ENCODE peak calls at places on chromosome 12, in nine cellular contexts. E is suprapubic skin, A is spleen, Q is stomach, D is GM12892, B is endothelial cell of umbilical vein, K is upper lobe of left lung, J is HCT116, P is vagina. L is an unnamed sample.

GRCh38 chr12:1504304-1505150 is 89.9 kb downstream of the FBXL14 start:
- DNase-seq in B (no peak), A (no peak), P (peak), Q (no peak), J (no peak), D (no peak), K (no peak), E (no peak), L (no peak)

GRCh38 chr12:113154351-113154973 is 4.9 kb downstream of the CFAP73 start:
- DNase-seq in Q (no peak), D (no peak), K (no peak), B (peak), J (no peak), A (no peak), P (no peak), E (no peak), L (no peak)

GRCh38 chr12:98352835-98353234 is 162.6 kb upstream of the TMPO start:
- DNase-seq in D (no peak), Q (no peak), A (no peak), B (no peak), J (no peak), K (no peak), P (no peak), E (no peak), L (no peak)

GRCh38 chr12:130911933-130912332 is 40.1 kb downstream of the RAN start:
- DNase-seq in A (no peak), P (no peak), Q (no peak), B (no peak), J (no peak), E (no peak), D (no peak), K (no peak), L (no peak)

GRCh38 chr12:88516811-88517210 is 63.5 kb downstream of the KITLG start:
- DNase-seq in A (no peak), K (no peak), B (no peak), P (no peak), J (no peak), Q (no peak), E (no peak), D (no peak), L (no peak)

GRCh38 chr12:114655934-114656697 is 27.9 kb downstream of the TBX3 start:
- DNase-seq in P (no peak), E (no peak), K (no peak), Q (no peak), J (peak), A (no peak), D (no peak), B (peak), L (peak)

GRCh38 chr12:116183741-116184141 is 93.8 kb downstream of the MED13L start:
- DNase-seq in K (no peak), E (no peak), Q (no peak), B (peak), A (no peak), P (no peak), D (no peak), J (no peak), L (no peak)

GRCh38 chr12:74889563-74890236 is 319.9 kb downstream of the KCNC2 start:
- DNase-seq in J (peak), K (no peak), E (no peak), B (peak), D (no peak), Q (no peak), P (no peak), A (no peak), L (no peak)

GRCh38 chr12:124995200-124995961 is 1.9 kb downstream of the BRI3BP start:
- DNase-seq in A (no peak), B (no peak), Q (no peak), K (no peak), P (no peak), J (no peak), D (no peak), E (no peak), L (no peak)

GRCh38 chr12:132659146-132659545 is 28.0 kb downstream of the POLE start:
- DNase-seq in J (no peak), P (no peak), D (no peak), E (no peak), K (no peak), B (no peak), A (no peak), Q (no peak), L (no peak)

GRCh38 chr12:98656289-98657101 is 11.4 kb downstream of the APAF1 start:
- DNase-seq in Q (no peak), K (no peak), B (peak), E (no peak), D (no peak), J (no peak), A (no peak), P (no peak), L (no peak)

GRCh38 chr12:49868952-49869815 is 26.3 kb upstream of the BCDIN3D start:
- DNase-seq in B (peak), E (no peak), Q (peak), K (peak), P (no peak), A (peak), D (no peak), J (no peak), L (peak)

GRCh38 chr12:43273467-43273866 is 278.5 kb downstream of the ADAMTS20 start:
- DNase-seq in E (no peak), A (no peak), D (no peak), P (no peak), K (no peak), J (no peak), B (peak), Q (no peak), L (no peak)

GRCh38 chr12:84874125-84874824 is 38.3 kb downstream of the SLC6A15 start:
- DNase-seq in J (peak), E (no peak), Q (no peak), P (no peak), K (no peak), A (no peak), D (no peak), B (peak), L (no peak)

GRCh38 chr12:131831021-131831571 is 2.9 kb downstream of the MMP17 start:
- DNase-seq in E (peak), D (no peak), B (no peak), J (no peak), A (no peak), Q (no peak), K (no peak), P (no peak), L (no peak)

GRCh38 chr12:51848843-51849735 is 571 bp upstream of the FIGNL2 start:
- DNase-seq in A (no peak), B (peak), K (no peak), D (no peak), P (no peak), E (no peak), Q (no peak), J (no peak), L (no peak)

GRCh38 chr12:104555650-104556049 is 98.9 kb downstream of the CHST11 start:
- DNase-seq in E (no peak), B (no peak), J (no peak), P (no peak), A (no peak), K (no peak), D (no peak), Q (no peak), L (peak)

GRCh38 chr12:64373204-64373603 is 17.4 kb downstream of the C12orf56 start:
- DNase-seq in B (no peak), J (no peak), E (no peak), K (no peak), Q (no peak), A (no peak), P (no peak), D (no peak), L (no peak)

GRCh38 chr12:76863811-76864210 is 15.0 kb downstream of the CSRP2 start:
- DNase-seq in D (no peak), J (no peak), A (no peak), E (no peak), K (no peak), Q (no peak), P (no peak), B (no peak), L (no peak)

GRCh38 chr12:15977999-15978398 is 66.9 kb downstream of the DERA start:
- DNase-seq in J (no peak), A (no peak), K (no peak), D (no peak), P (no peak), B (no peak), Q (no peak), E (no peak), L (no peak)

GRCh38 chr12:118359541-118359915 is 13.2 kb downstream of the TAOK3 start:
- DNase-seq in A (no peak), E (no peak), B (no peak), K (peak), D (no peak), Q (no peak), J (no peak), P (no peak), L (no peak)

GRCh38 chr12:48441122-48441521 is 31.2 kb upstream of the ANP32D start:
- DNase-seq in K (no peak), P (no peak), B (peak), A (no peak), E (no peak), J (no peak), D (no peak), Q (no peak), L (no peak)

GRCh38 chr12:18430425-18431048 is 169.2 kb downstream of the PIK3C2G start:
- DNase-seq in Q (peak), K (peak), B (peak), J (peak), P (no peak), D (no peak), A (no peak), E (no peak), L (peak)

GRCh38 chr12:92393504-92393903 is 247.9 kb upstream of the BTG1 start:
- DNase-seq in B (no peak), E (no peak), K (no peak), Q (no peak), J (no peak), D (no peak), P (no peak), A (no peak), L (no peak)

GRCh38 chr12:127688901-127689428 is 578.0 kb upstream of the TMEM132C start:
- DNase-seq in E (no peak), P (no peak), J (no peak), K (no peak), B (no peak), D (no peak), A (no peak), Q (no peak), L (no peak)

GRCh38 chr12:45290218-45290609 is 74.3 kb downstream of the ANO6 start:
- DNase-seq in K (no peak), A (no peak), B (no peak), P (no peak), D (no peak), J (no peak), E (no peak), Q (no peak), L (no peak)
- TF ChIP-seq POLR2AphosphoS5 in K (no peak), A (no peak), B (no peak), P (peak), D (no peak), J (no peak), E (no peak), Q (no peak), L (no peak)

DNA sequence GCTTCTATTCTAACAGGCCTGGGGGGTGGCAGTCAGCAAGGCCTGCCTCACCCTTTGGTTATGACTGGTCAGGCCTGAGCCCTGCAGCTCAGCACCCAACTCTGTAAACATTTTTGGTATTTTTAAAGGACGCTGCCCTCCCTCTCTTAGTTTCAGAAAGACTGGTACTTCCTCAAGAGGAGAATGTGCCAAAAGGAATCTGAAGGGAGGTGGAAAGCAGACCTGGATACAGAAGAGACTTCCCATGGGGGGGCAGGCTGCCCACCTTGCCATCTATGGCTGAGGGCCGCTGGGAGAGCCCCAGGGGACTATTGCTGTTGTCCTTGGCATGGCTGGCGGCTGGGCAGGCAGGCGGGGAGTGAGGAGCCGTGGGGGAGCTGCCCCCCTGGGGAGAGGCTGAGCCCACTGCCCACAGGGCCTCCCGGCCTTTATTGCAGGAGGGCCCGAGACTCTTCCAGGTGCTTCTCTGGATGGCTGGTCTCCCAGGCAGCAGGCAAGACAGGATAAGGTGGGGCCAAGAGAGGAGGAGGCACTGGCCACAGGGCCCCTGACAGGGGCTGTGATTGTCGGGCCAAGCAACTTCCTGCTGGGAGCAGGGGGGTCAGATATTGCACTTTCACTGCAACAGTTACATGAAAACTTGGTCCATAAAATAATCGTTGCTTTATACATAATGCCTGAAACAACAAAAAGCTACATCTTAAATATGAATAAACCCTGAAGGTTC is 3.5 kb downstream of the ARL6IP4 start:
- DNase-seq in P (no peak), E (no peak), Q (no peak), D (no peak), B (peak), A (no peak), K (no peak), J (no peak), L (no peak)
- TF ChIP-seq POLR2A in P (no peak), E (no peak), Q (no peak), D (no peak), B (no peak), A (no peak), K (no peak), J (no peak), L (no peak)

DNA sequence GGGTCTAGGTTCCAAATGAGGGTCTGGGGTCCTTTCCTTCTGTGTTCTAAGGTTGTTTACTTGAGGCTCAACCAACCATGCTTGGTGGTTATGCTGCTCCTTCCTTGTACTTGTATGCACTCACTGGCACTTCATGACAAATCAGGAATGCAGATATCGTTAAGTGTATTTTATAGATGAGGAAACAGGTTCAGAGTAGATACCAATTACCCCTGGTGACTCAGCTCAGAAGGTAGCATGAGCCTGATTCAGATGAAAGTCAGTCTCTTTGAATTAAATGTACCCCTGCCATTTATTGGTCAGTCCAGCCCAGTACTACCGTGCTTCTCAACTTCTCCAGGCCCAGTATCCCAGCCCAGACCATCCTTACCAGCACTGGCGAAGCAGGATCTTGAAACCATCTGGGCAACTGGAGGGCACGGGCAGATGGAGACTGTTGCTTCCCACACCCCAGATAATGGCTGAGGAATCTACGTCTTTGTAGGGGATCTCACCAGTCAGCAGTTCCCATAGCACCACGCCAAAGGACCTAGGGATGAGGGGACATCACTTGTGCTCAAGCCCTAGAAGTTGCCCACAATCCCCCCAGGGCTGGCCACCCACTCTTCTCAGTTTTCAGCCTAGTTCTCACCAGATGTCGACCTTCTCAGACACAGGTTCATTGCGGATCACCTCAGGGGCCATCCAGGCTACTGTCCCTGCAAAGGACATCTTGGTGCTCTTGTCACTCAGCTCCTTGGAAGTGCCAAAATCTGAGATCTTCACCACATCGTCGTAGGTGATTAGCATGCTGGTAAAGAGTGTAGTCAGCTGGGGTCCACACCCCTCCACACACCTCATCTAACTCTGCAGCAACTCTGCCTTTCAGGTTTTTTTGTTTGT is 14.3 kb downstream of the MAP3K12 start:
- DNase-seq in D (no peak), K (no peak), P (no peak), A (no peak), E (no peak), Q (no peak), J (no peak), B (no peak), L (no peak)
- TF ChIP-seq POLR2AphosphoS5 in D (no peak), K (no peak), P (no peak), A (peak), E (no peak), Q (no peak), J (no peak), B (no peak), L (no peak)

GRCh38 chr12:8911606-8912268 is 2.6 kb upstream of the PHC1 start:
- DNase-seq in Q (no peak), P (no peak), J (no peak), D (no peak), E (no peak), A (no peak), K (no peak), B (no peak), L (no peak)
- TF ChIP-seq POLR2A in Q (no peak), P (no peak), J (no peak), D (no peak), E (no peak), A (no peak), K (no peak), B (no peak), L (no peak)

GRCh38 chr12:67269632-67270578 is 747 bp downstream of the CAND1 start:
- DNase-seq in A (peak), K (peak), J (no peak), B (peak), D (peak), Q (peak), P (no peak), E (no peak), L (peak)
- TF ChIP-seq POLR2AphosphoS5 in A (no peak), K (no peak), J (peak), B (no peak), D (peak), Q (no peak), P (no peak), E (no peak), L (peak)

DNA sequence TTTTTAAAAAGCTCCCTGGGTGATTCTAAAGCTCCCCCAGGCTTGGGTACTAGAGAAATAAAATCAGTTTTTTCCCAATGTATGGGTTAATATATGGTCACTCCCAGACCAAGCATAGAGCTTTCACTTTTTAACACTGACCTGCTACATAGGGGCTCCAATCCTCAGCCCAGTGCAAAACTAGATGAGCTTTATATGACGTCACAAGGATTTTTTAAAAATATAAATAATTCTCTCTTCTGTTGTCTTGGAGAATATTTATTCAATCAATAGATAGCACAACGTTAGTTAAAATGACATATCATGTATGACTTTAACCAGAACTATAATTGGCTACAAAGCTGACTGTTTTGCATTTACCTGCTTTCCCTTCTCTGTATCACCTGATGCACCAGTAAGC is 137.9 kb upstream of the TMCC3 start:
- DNase-seq in K (no peak), J (no peak), A (no peak), P (no peak), Q (no peak), D (no peak), B (no peak), E (no peak), L (no peak)
- TF ChIP-seq POLR2A in K (no peak), J (no peak), A (no peak), P (no peak), Q (no peak), D (no peak), B (no peak), E (no peak), L (no peak)

DNA sequence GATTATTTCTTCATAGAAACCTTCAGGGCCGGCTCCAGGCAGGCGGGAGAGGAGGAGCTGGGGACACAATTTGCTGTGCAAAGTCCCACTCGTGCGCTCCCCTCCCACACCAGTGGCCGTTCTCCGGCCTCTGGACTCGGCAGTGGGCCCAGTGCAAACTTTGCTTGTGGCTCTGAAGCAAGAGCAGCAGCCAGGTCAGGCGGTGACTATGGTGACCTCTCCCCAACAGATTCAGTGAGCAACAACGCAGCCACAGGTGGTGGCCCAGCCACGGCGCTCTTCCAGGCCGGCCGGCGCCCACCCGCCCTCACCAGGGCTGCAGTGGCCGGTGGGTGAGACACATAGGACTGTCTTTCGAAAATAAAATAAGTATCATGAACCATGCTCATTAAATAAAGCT is 29.5 kb downstream of the VPS37B start:
- DNase-seq in E (peak), B (no peak), K (no peak), J (no peak), D (peak), Q (peak), P (no peak), A (peak), L (no peak)
- TF ChIP-seq POLR2AphosphoS5 in E (no peak), B (no peak), K (no peak), J (no peak), D (no peak), Q (no peak), P (no peak), A (no peak), L (no peak)

GRCh38 chr12:108516511-108517275 is 1.6 kb downstream of the FICD start:
- DNase-seq in J (no peak), K (no peak), E (no peak), B (peak), D (no peak), P (no peak), Q (no peak), A (no peak), L (no peak)
- TF ChIP-seq POLR2A in J (no peak), K (no peak), E (no peak), B (no peak), D (no peak), P (no peak), Q (no peak), A (no peak), L (no peak)

GRCh38 chr12:69553626-69554248 is 31.5 kb upstream of the CCT2 start:
- DNase-seq in B (peak), Q (no peak), P (no peak), A (no peak), E (no peak), J (no peak), K (peak), D (no peak), L (peak)
- TF ChIP-seq POLR2AphosphoS5 in B (no peak), Q (no peak), P (no peak), A (no peak), E (no peak), J (no peak), K (no peak), D (no peak), L (peak)